ENCODE peak calls at places on chromosomes 16 and 17, in five cellular contexts. One of them, this sample, is unnamed.

GRCh38 chr17:1491406-1492248 is 859 bp downstream of the MYO1C start:
- DNase-seq in transverse colon: peak
- DNase-seq in stimulated activated CD4-positive, alpha-beta T cell treated with anti-CD3 and anti-CD28 coated beads, Interleukin-1b, Interleukin-23, amount 100 ng/mL, for 1 hour: no peak
- DNase-seq in left ventricle myocardium inferior: peak
- DNase-seq in Panc1: no peak
- DNase-seq in this sample: peak

GRCh38 chr17:60600490-60601431 is 768 bp downstream of the PPM1D start:
- DNase-seq in stimulated activated CD4-positive, alpha-beta T cell treated with anti-CD3 and anti-CD28 coated beads, Interleukin-1b, Interleukin-23, amount 100 ng/mL, for 1 hour: peak
- DNase-seq in left ventricle myocardium inferior: peak
- DNase-seq in Panc1: no peak
- DNase-seq in transverse colon: peak
- DNase-seq in this sample: no peak

GRCh38 chr16:86930663-86931062 is 352.3 kb downstream of the FOXL1 start:
- DNase-seq in stimulated activated CD4-positive, alpha-beta T cell treated with anti-CD3 and anti-CD28 coated beads, Interleukin-1b, Interleukin-23, amount 100 ng/mL, for 1 hour: no peak
- DNase-seq in left ventricle myocardium inferior: no peak
- DNase-seq in Panc1: no peak
- DNase-seq in transverse colon: no peak
- DNase-seq in this sample: no peak

GRCh38 chr16:68902376-68903345 is 59.3 kb downstream of the TANGO6 start:
- DNase-seq in stimulated activated CD4-positive, alpha-beta T cell treated with anti-CD3 and anti-CD28 coated beads, Interleukin-1b, Interleukin-23, amount 100 ng/mL, for 1 hour: no peak
- DNase-seq in left ventricle myocardium inferior: no peak
- DNase-seq in transverse colon: peak
- DNase-seq in Panc1: peak
- DNase-seq in this sample: no peak

GRCh38 chr16:2935418-2935817 is 23.7 kb downstream of the FLYWCH1 start:
- DNase-seq in Panc1: no peak
- DNase-seq in transverse colon: no peak
- DNase-seq in stimulated activated CD4-positive, alpha-beta T cell treated with anti-CD3 and anti-CD28 coated beads, Interleukin-1b, Interleukin-23, amount 100 ng/mL, for 1 hour: no peak
- DNase-seq in left ventricle myocardium inferior: no peak
- DNase-seq in this sample: peak

GRCh38 chr16:72481419-72481818 is 309.5 kb upstream of the PMFBP1 start:
- DNase-seq in Panc1: no peak
- DNase-seq in stimulated activated CD4-positive, alpha-beta T cell treated with anti-CD3 and anti-CD28 coated beads, Interleukin-1b, Interleukin-23, amount 100 ng/mL, for 1 hour: no peak
- DNase-seq in transverse colon: no peak
- DNase-seq in left ventricle myocardium inferior: no peak
- DNase-seq in this sample: no peak

GRCh38 chr17:42276359-42276608 is at the start of gene STAT5B:
- DNase-seq in transverse colon: peak
- DNase-seq in stimulated activated CD4-positive, alpha-beta T cell treated with anti-CD3 and anti-CD28 coated beads, Interleukin-1b, Interleukin-23, amount 100 ng/mL, for 1 hour: peak
- DNase-seq in left ventricle myocardium inferior: peak
- DNase-seq in Panc1: no peak
- DNase-seq in this sample: peak

GRCh38 chr17:1650731-1651558 is 1.3 kb upstream of the RILP start:
- DNase-seq in Panc1: no peak
- DNase-seq in transverse colon: peak
- DNase-seq in stimulated activated CD4-positive, alpha-beta T cell treated with anti-CD3 and anti-CD28 coated beads, Interleukin-1b, Interleukin-23, amount 100 ng/mL, for 1 hour: no peak
- DNase-seq in left ventricle myocardium inferior: no peak
- DNase-seq in this sample: no peak

GRCh38 chr17:17693253-17693954 is 12.1 kb downstream of the RAI1 start:
- DNase-seq in left ventricle myocardium inferior: peak
- DNase-seq in Panc1: no peak
- DNase-seq in stimulated activated CD4-positive, alpha-beta T cell treated with anti-CD3 and anti-CD28 coated beads, Interleukin-1b, Interleukin-23, amount 100 ng/mL, for 1 hour: no peak
- DNase-seq in transverse colon: peak
- DNase-seq in this sample: no peak

GRCh38 chr16:90022209-90023077 is 3.2 kb upstream of the DBNDD1 start:
- DNase-seq in transverse colon: peak
- DNase-seq in Panc1: peak
- DNase-seq in stimulated activated CD4-positive, alpha-beta T cell treated with anti-CD3 and anti-CD28 coated beads, Interleukin-1b, Interleukin-23, amount 100 ng/mL, for 1 hour: peak
- DNase-seq in left ventricle myocardium inferior: peak
- DNase-seq in this sample: peak

GRCh38 chr16:14505846-14506245 is 124.2 kb downstream of the PARN start:
- DNase-seq in stimulated activated CD4-positive, alpha-beta T cell treated with anti-CD3 and anti-CD28 coated beads, Interleukin-1b, Interleukin-23, amount 100 ng/mL, for 1 hour: no peak
- DNase-seq in transverse colon: no peak
- DNase-seq in left ventricle myocardium inferior: no peak
- DNase-seq in Panc1: no peak
- DNase-seq in this sample: no peak

GRCh38 chr17:40966848-40967247 is at the start of gene KRT39:
- DNase-seq in transverse colon: no peak
- DNase-seq in left ventricle myocardium inferior: no peak
- DNase-seq in Panc1: no peak
- DNase-seq in stimulated activated CD4-positive, alpha-beta T cell treated with anti-CD3 and anti-CD28 coated beads, Interleukin-1b, Interleukin-23, amount 100 ng/mL, for 1 hour: no peak
- DNase-seq in this sample: no peak

GRCh38 chr16:27080870-27081269 is 14.1 kb downstream of the C16orf82 start:
- DNase-seq in Panc1: no peak
- DNase-seq in transverse colon: no peak
- DNase-seq in stimulated activated CD4-positive, alpha-beta T cell treated with anti-CD3 and anti-CD28 coated beads, Interleukin-1b, Interleukin-23, amount 100 ng/mL, for 1 hour: no peak
- DNase-seq in left ventricle myocardium inferior: no peak
- DNase-seq in this sample: no peak

This sample was measured in D721Med.